ENCODE peak calls at places on chromosomes 6 and 20, in seven cellular contexts. F is PC-3; W is dorsolateral prefrontal cortex; X is CD8-positive, alpha-beta T cell; O is heart right ventricle; I is GM23248; D is H7. A is an unnamed sample.

GRCh38 chr6:113508249-113508648 is 348.9 kb upstream of the MARCKS start:
- DNase-seq in F (no peak), W (no peak), X (no peak), O (no peak), I (no peak), D (no peak), A (no peak)

GRCh38 chr20:31484001-31484400 is 8.9 kb downstream of the REM1 start:
- DNase-seq in F (no peak), W (no peak), X (no peak), O (no peak), I (peak; percentile 47), D (peak; percentile 86), A (no peak)

GRCh38 chr6:163634514-163635171 is 220.1 kb downstream of the QKI start:
- DNase-seq in F (no peak), W (no peak), X (no peak), O (no peak), I (no peak), D (no peak), A (no peak)

GRCh38 chr20:2109425-2110210 is 8.0 kb downstream of the STK35 start:
- DNase-seq in F (no peak), W (no peak), X (no peak), O (peak; percentile 72), I (peak; percentile 47), D (no peak), A (peak; percentile 27)

GRCh38 chr6:47097092-47097945 is 55.2 kb upstream of the ADGRF1 start:
- DNase-seq in F (peak; percentile 88), W (peak; percentile 56), X (no peak), O (peak; percentile 75), I (peak; percentile 81), D (peak; percentile 67), A (peak; percentile 91)

GRCh38 chr6:50654155-50654554 is 59.2 kb upstream of the TFAP2D start:
- DNase-seq in F (peak; percentile 67), W (no peak), X (no peak), O (no peak), I (no peak), D (no peak), A (no peak)

GRCh38 chr6:18680842-18681241 is 293.7 kb downstream of the RNF144B start:
- DNase-seq in F (peak; percentile 12), W (no peak), X (no peak), O (no peak), I (no peak), D (no peak), A (no peak)

GRCh38 chr6:36626636-36627035 is 32.5 kb downstream of the SRSF3 start:
- DNase-seq in F (no peak), W (peak; percentile 4), X (no peak), O (no peak), I (no peak), D (no peak), A (no peak)

GRCh38 chr6:7590918-7591302 is 912 bp downstream of the SNRNP48 start:
- DNase-seq in F (peak; percentile 57), W (no peak), X (no peak), O (peak; percentile 40), I (peak; percentile 61), D (peak; percentile 26), A (no peak)

GRCh38 chr6:169169375-169169774 is 84.3 kb downstream of the THBS2 start:
- DNase-seq in F (peak; percentile 20), W (no peak), X (no peak), O (no peak), I (no peak), D (peak; percentile 49), A (peak; percentile 61)

GRCh38 chr6:35139924-35140524 is 1.1 kb downstream of the TCP11 start:
- DNase-seq in F (peak; percentile 74), W (peak; percentile 49), X (peak; percentile 30), O (peak; percentile 55), I (peak; percentile 74), D (peak; percentile 70), A (peak; percentile 73)

GRCh38 chr6:52976591-52977035 is 18.5 kb downstream of the GSTA4 start:
- DNase-seq in F (no peak), W (no peak), X (no peak), O (no peak), I (no peak), D (no peak), A (no peak)

GRCh38 chr6:28657367-28657755 is 131.7 kb downstream of the GPX5 start:
- DNase-seq in F (no peak), W (no peak), X (no peak), O (no peak), I (peak; percentile 24), D (no peak), A (no peak)

GRCh38 chr20:57377350-57377749 is 13.8 kb upstream of the RBM38 start:
- DNase-seq in F (no peak), W (no peak), X (no peak), O (no peak), I (no peak), D (no peak), A (no peak)

GRCh38 chr6:40722081-40722480 is 134.9 kb upstream of the LRFN2 start:
- DNase-seq in F (no peak), W (no peak), X (no peak), O (no peak), I (no peak), D (no peak), A (no peak)

GRCh38 chr20:46606817-46607190 is 44.5 kb downstream of the SLC13A3 start:
- DNase-seq in F (no peak), W (no peak), X (no peak), O (no peak), I (no peak), D (no peak), A (no peak)

GRCh38 chr20:41692479-41693135 is 74.4 kb upstream of the CHD6 start:
- DNase-seq in F (no peak), W (peak; percentile 87), X (peak; percentile 59), O (peak; percentile 89), I (peak; percentile 60), D (peak; percentile 73), A (peak; percentile 91)

GRCh38 chr20:41693136-41693979 is 75.2 kb upstream of the CHD6 start:
- DNase-seq in F (peak; percentile 91), W (peak; percentile 87), X (peak; percentile 73), O (peak; percentile 82), I (peak; percentile 93), D (peak; percentile 68), A (peak; percentile 89)

GRCh38 chr20:41696428-41696827 is 78.3 kb upstream of the CHD6 start:
- DNase-seq in F (no peak), W (no peak), X (no peak), O (no peak), I (peak; percentile 36), D (no peak), A (no peak)

GRCh38 chr20:41697861-41698559 is 79.8 kb upstream of the CHD6 start:
- DNase-seq in F (peak; percentile 70), W (no peak), X (no peak), O (no peak), I (peak; percentile 63), D (peak; percentile 65), A (peak; percentile 13)

GRCh38 chr20:41694796-41695195 is 76.6 kb upstream of the CHD6 start:
- DNase-seq in F (no peak), W (no peak), X (no peak), O (no peak), I (no peak), D (no peak), A (no peak)
- H3K4me3 ChIP-seq in F (peak overlapping the region; percentile 57), W (no peak overlapping the region), X (no peak overlapping the region), O (no peak overlapping the region), I (no peak overlapping the region), D (no peak overlapping the region), A (no peak overlapping the region)

DNA sequence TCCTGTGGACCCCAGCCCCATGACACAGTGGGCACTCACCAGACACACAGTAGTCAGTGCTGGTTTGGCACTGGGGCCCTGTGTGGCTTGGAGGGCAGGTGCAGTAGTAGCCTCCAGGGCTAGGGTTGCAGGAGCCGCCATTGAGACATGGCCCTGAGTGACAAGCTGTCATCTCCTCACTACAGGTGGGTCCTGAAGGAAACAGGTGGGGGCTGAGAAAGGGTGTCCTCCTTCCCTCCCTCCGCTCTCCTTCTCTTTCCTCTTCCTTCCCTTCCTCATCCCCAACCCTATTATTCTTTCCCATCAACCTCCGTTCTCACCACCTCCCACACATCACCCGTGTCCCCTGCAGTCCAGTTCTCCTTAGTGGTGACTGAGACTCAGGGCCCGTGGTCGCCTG is 10.2 kb downstream of the NOTCH4 start:
- DNase-seq in F (no peak), W (no peak), X (no peak), O (no peak), I (no peak), D (peak; percentile 17), A (no peak)
- H3K4me3 ChIP-seq in F (no peak overlapping the region), W (no peak overlapping the region), X (no peak overlapping the region), O (no peak overlapping the region), I (no peak overlapping the region), D (no peak overlapping the region), A (no peak overlapping the region)

DNA sequence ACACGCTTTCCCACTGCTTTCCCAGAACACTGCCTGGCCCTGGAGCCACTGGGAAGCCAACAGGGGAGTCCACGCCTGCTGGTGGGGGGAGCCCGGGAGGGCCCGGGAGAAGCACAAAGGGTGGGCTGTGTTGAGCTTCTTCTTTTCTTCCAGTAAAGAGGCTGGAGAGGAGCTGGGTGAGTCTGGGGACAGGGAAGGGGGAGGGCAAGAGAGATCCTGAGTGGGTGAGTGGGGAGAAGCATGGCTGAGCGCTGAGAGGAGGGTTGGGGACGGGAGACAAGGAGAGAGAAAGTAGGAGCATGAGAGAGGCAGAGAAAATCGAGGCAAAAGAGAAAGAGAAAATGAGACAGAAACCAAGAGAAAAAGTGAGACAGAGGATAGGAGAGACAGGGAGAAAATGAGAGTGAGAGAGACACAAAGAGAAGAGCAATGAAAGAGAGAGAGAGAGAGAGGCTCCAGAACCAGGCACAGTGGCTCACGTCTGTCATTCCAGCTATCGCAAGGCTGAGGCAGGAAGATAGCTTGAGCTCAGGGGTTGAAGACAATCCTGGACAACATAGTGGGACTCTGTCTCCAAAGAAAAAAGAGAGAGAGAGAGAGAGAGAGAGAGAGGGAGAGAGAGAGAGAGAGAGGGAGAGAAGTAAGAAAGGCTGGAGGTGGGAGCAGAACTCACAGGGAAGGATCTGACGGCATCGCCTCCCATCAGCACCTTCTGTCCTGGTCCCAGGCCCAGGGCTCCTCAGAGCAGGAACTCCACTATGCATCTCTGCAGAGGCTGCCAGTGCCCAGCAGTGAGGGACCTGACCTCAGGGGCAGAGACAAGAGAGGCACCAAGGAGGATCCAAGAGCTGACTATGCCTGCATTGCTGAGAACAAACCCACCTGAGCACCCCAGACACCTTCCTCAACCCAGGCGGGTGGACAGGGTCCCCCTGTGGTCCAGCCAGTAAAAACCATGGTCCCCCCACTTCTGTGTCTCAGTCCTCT is 2.0 kb downstream of the LST1 start:
- DNase-seq in F (no peak), W (no peak), X (no peak), O (no peak), I (no peak), D (peak; percentile 50), A (no peak)
- H3K4me3 ChIP-seq in F (no peak overlapping the region), W (peak overlapping the region; percentile 20), X (peak overlapping the region; percentile 28), O (peak overlapping the region; percentile 1), I (no peak overlapping the region), D (no peak overlapping the region), A (no peak overlapping the region)

DNA sequence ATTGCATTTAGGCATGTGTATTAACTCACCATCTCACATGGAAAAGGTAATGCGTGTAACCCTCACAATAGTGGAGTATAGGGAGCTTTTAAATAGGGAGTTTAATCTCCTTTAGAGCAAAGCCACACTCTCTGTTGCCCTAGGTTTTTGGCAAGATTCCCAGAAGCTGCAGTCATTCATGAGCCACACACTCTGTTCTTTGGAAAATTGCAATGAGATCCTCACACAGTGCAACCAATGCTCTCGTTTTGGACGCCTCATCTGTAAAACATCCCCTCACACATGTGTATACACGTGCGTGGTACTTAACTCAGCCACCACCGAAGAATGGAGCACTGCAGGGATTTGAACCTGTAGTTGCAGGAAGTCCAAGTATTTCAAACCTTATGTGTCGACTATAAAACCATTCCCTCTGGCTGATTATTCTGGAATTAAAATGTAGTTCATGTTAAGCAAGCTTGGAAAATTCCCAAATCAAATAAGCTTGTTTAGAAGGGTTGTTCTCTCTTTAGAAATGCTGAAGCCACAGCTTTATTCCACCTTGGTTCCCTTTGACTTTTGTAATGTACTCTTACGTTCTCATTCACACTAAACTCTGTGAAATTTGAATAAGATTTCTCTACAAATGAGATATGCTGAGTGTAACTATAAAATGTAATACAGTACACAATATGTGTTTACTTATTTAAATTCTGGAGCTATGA is 489.8 kb upstream of the MANEA start:
- DNase-seq in F (peak; percentile 71), W (no peak), X (no peak), O (peak; percentile 38), I (peak; percentile 90), D (no peak), A (peak; percentile 86)
- H3K4me3 ChIP-seq in F (no peak overlapping the region), W (no peak overlapping the region), X (no peak overlapping the region), O (no peak overlapping the region), I (no peak overlapping the region), D (no peak overlapping the region), A (no peak overlapping the region)